ENCODE peak calls at places on chromosomes 6 and 20, in ten cellular contexts. One of them, this sample, is unnamed.

GRCh38 chr6:158991017-158991723 is 8.8 kb downstream of the RSPH3 start:
- DNase-seq in smooth muscle cell of the brain vasculature: no peak
- DNase-seq in activated gamma-delta T cell treated with Interleukin-2 at 50 U/mL for 16 hours: no peak
- DNase-seq in NCI-H510A: no peak
- DNase-seq in heart left ventricle: no peak
- DNase-seq in GM12865: peak
- DNase-seq in activated T-helper 2 cell treated with anti-CD3 and anti-CD28 coated beads, Interferon-gamma antibody, Interleukin-2, Interleukin-4, amounts not matched to agents 10 μg/mL and 5 μg/mL and 100 μg/mL, durations not matched to agents 14 hours and 24 hours and 36 hours: no peak
- DNase-seq in AG08396: no peak
- DNase-seq in GM23248: no peak
- DNase-seq in progenitor cell of endocrine pancreas: no peak
- DNase-seq in this sample: no peak

GRCh38 chr6:81769834-81770233 is 17.4 kb upstream of the TENT5A start:
- DNase-seq in smooth muscle cell of the brain vasculature: no peak
- DNase-seq in activated gamma-delta T cell treated with Interleukin-2 at 50 U/mL for 16 hours: no peak
- DNase-seq in NCI-H510A: no peak
- DNase-seq in heart left ventricle: no peak
- DNase-seq in GM12865: no peak
- DNase-seq in activated T-helper 2 cell treated with anti-CD3 and anti-CD28 coated beads, Interferon-gamma antibody, Interleukin-2, Interleukin-4, amounts not matched to agents 10 μg/mL and 5 μg/mL and 100 μg/mL, durations not matched to agents 14 hours and 24 hours and 36 hours: no peak
- DNase-seq in AG08396: no peak
- DNase-seq in GM23248: peak
- DNase-seq in progenitor cell of endocrine pancreas: no peak
- DNase-seq in this sample: no peak

GRCh38 chr20:35341366-35342028 is 49.3 kb upstream of the FAM83C start:
- DNase-seq in smooth muscle cell of the brain vasculature: no peak
- DNase-seq in activated gamma-delta T cell treated with Interleukin-2 at 50 U/mL for 16 hours: no peak
- DNase-seq in NCI-H510A: no peak
- DNase-seq in heart left ventricle: no peak
- DNase-seq in GM12865: no peak
- DNase-seq in activated T-helper 2 cell treated with anti-CD3 and anti-CD28 coated beads, Interferon-gamma antibody, Interleukin-2, Interleukin-4, amounts not matched to agents 10 μg/mL and 5 μg/mL and 100 μg/mL, durations not matched to agents 14 hours and 24 hours and 36 hours: no peak
- DNase-seq in AG08396: no peak
- DNase-seq in GM23248: peak
- DNase-seq in progenitor cell of endocrine pancreas: no peak
- DNase-seq in this sample: no peak

GRCh38 chr20:46708172-46708860 is 1.1 kb upstream of the SLC2A10 start:
- DNase-seq in smooth muscle cell of the brain vasculature: no peak
- DNase-seq in activated gamma-delta T cell treated with Interleukin-2 at 50 U/mL for 16 hours: no peak
- DNase-seq in NCI-H510A: no peak
- DNase-seq in heart left ventricle: no peak
- DNase-seq in GM12865: no peak
- DNase-seq in activated T-helper 2 cell treated with anti-CD3 and anti-CD28 coated beads, Interferon-gamma antibody, Interleukin-2, Interleukin-4, amounts not matched to agents 10 μg/mL and 5 μg/mL and 100 μg/mL, durations not matched to agents 14 hours and 24 hours and 36 hours: no peak
- DNase-seq in AG08396: no peak
- DNase-seq in GM23248: no peak
- DNase-seq in progenitor cell of endocrine pancreas: no peak
- DNase-seq in this sample: no peak

GRCh38 chr6:135084916-135085269 is 30.3 kb upstream of the HBS1L start:
- DNase-seq in smooth muscle cell of the brain vasculature: no peak
- DNase-seq in activated gamma-delta T cell treated with Interleukin-2 at 50 U/mL for 16 hours: no peak
- DNase-seq in NCI-H510A: no peak
- DNase-seq in heart left ventricle: no peak
- DNase-seq in GM12865: no peak
- DNase-seq in activated T-helper 2 cell treated with anti-CD3 and anti-CD28 coated beads, Interferon-gamma antibody, Interleukin-2, Interleukin-4, amounts not matched to agents 10 μg/mL and 5 μg/mL and 100 μg/mL, durations not matched to agents 14 hours and 24 hours and 36 hours: no peak
- DNase-seq in AG08396: no peak
- DNase-seq in GM23248: no peak
- DNase-seq in progenitor cell of endocrine pancreas: no peak
- DNase-seq in this sample: no peak

GRCh38 chr6:98921038-98921437 is 26.7 kb downstream of the FBXL4 start:
- DNase-seq in smooth muscle cell of the brain vasculature: no peak
- DNase-seq in activated gamma-delta T cell treated with Interleukin-2 at 50 U/mL for 16 hours: no peak
- DNase-seq in NCI-H510A: no peak
- DNase-seq in heart left ventricle: no peak
- DNase-seq in GM12865: peak
- DNase-seq in activated T-helper 2 cell treated with anti-CD3 and anti-CD28 coated beads, Interferon-gamma antibody, Interleukin-2, Interleukin-4, amounts not matched to agents 10 μg/mL and 5 μg/mL and 100 μg/mL, durations not matched to agents 14 hours and 24 hours and 36 hours: no peak
- DNase-seq in AG08396: no peak
- DNase-seq in GM23248: no peak
- DNase-seq in progenitor cell of endocrine pancreas: no peak
- DNase-seq in this sample: no peak

GRCh38 chr20:21125072-21125848 is 622 bp upstream of the KIZ start:
- DNase-seq in smooth muscle cell of the brain vasculature: peak
- DNase-seq in activated gamma-delta T cell treated with Interleukin-2 at 50 U/mL for 16 hours: no peak
- DNase-seq in NCI-H510A: peak
- DNase-seq in heart left ventricle: no peak
- DNase-seq in GM12865: no peak
- DNase-seq in activated T-helper 2 cell treated with anti-CD3 and anti-CD28 coated beads, Interferon-gamma antibody, Interleukin-2, Interleukin-4, amounts not matched to agents 10 μg/mL and 5 μg/mL and 100 μg/mL, durations not matched to agents 14 hours and 24 hours and 36 hours: no peak
- DNase-seq in AG08396: peak
- DNase-seq in GM23248: peak
- DNase-seq in progenitor cell of endocrine pancreas: peak
- DNase-seq in this sample: no peak

GRCh38 chr6:11065436-11066202 is 21.5 kb upstream of the ELOVL2 start:
- DNase-seq in smooth muscle cell of the brain vasculature: no peak
- DNase-seq in activated gamma-delta T cell treated with Interleukin-2 at 50 U/mL for 16 hours: no peak
- DNase-seq in NCI-H510A: no peak
- DNase-seq in heart left ventricle: no peak
- DNase-seq in GM12865: no peak
- DNase-seq in activated T-helper 2 cell treated with anti-CD3 and anti-CD28 coated beads, Interferon-gamma antibody, Interleukin-2, Interleukin-4, amounts not matched to agents 10 μg/mL and 5 μg/mL and 100 μg/mL, durations not matched to agents 14 hours and 24 hours and 36 hours: no peak
- DNase-seq in AG08396: no peak
- DNase-seq in GM23248: no peak
- DNase-seq in progenitor cell of endocrine pancreas: no peak
- DNase-seq in this sample: no peak

GRCh38 chr6:5214570-5215052 is 46.1 kb downstream of the LYRM4 start:
- DNase-seq in smooth muscle cell of the brain vasculature: no peak
- DNase-seq in activated gamma-delta T cell treated with Interleukin-2 at 50 U/mL for 16 hours: no peak
- DNase-seq in NCI-H510A: no peak
- DNase-seq in heart left ventricle: no peak
- DNase-seq in GM12865: peak
- DNase-seq in activated T-helper 2 cell treated with anti-CD3 and anti-CD28 coated beads, Interferon-gamma antibody, Interleukin-2, Interleukin-4, amounts not matched to agents 10 μg/mL and 5 μg/mL and 100 μg/mL, durations not matched to agents 14 hours and 24 hours and 36 hours: no peak
- DNase-seq in AG08396: peak
- DNase-seq in GM23248: peak
- DNase-seq in progenitor cell of endocrine pancreas: no peak
- DNase-seq in this sample: no peak

GRCh38 chr6:78829407-78829806 is 37.9 kb upstream of the IRAK1BP1 start:
- DNase-seq in smooth muscle cell of the brain vasculature: no peak
- DNase-seq in activated gamma-delta T cell treated with Interleukin-2 at 50 U/mL for 16 hours: no peak
- DNase-seq in NCI-H510A: no peak
- DNase-seq in heart left ventricle: no peak
- DNase-seq in GM12865: peak
- DNase-seq in activated T-helper 2 cell treated with anti-CD3 and anti-CD28 coated beads, Interferon-gamma antibody, Interleukin-2, Interleukin-4, amounts not matched to agents 10 μg/mL and 5 μg/mL and 100 μg/mL, durations not matched to agents 14 hours and 24 hours and 36 hours: no peak
- DNase-seq in AG08396: no peak
- DNase-seq in GM23248: no peak
- DNase-seq in progenitor cell of endocrine pancreas: no peak
- DNase-seq in this sample: no peak

GRCh38 chr6:53794073-53794719 is 609 bp upstream of the LRRC1 start:
- DNase-seq in smooth muscle cell of the brain vasculature: peak
- DNase-seq in activated gamma-delta T cell treated with Interleukin-2 at 50 U/mL for 16 hours: peak
- DNase-seq in NCI-H510A: peak
- DNase-seq in heart left ventricle: peak
- DNase-seq in GM12865: peak
- DNase-seq in activated T-helper 2 cell treated with anti-CD3 and anti-CD28 coated beads, Interferon-gamma antibody, Interleukin-2, Interleukin-4, amounts not matched to agents 10 μg/mL and 5 μg/mL and 100 μg/mL, durations not matched to agents 14 hours and 24 hours and 36 hours: no peak
- DNase-seq in AG08396: peak
- DNase-seq in GM23248: peak
- DNase-seq in progenitor cell of endocrine pancreas: peak
- DNase-seq in this sample: peak

GRCh38 chr6:32852844-32853540 is 512 bp downstream of the TAP1 start:
- DNase-seq in smooth muscle cell of the brain vasculature: no peak
- DNase-seq in activated gamma-delta T cell treated with Interleukin-2 at 50 U/mL for 16 hours: peak
- DNase-seq in NCI-H510A: no peak
- DNase-seq in heart left ventricle: peak
- DNase-seq in GM12865: peak
- DNase-seq in activated T-helper 2 cell treated with anti-CD3 and anti-CD28 coated beads, Interferon-gamma antibody, Interleukin-2, Interleukin-4, amounts not matched to agents 10 μg/mL and 5 μg/mL and 100 μg/mL, durations not matched to agents 14 hours and 24 hours and 36 hours: peak
- DNase-seq in AG08396: peak
- DNase-seq in GM23248: peak
- DNase-seq in progenitor cell of endocrine pancreas: no peak
- DNase-seq in this sample: peak

GRCh38 chr6:54574671-54575070 is 266.4 kb downstream of the TINAG start:
- DNase-seq in smooth muscle cell of the brain vasculature: no peak
- DNase-seq in activated gamma-delta T cell treated with Interleukin-2 at 50 U/mL for 16 hours: no peak
- DNase-seq in NCI-H510A: no peak
- DNase-seq in heart left ventricle: no peak
- DNase-seq in GM12865: no peak
- DNase-seq in activated T-helper 2 cell treated with anti-CD3 and anti-CD28 coated beads, Interferon-gamma antibody, Interleukin-2, Interleukin-4, amounts not matched to agents 10 μg/mL and 5 μg/mL and 100 μg/mL, durations not matched to agents 14 hours and 24 hours and 36 hours: no peak
- DNase-seq in AG08396: no peak
- DNase-seq in GM23248: no peak
- DNase-seq in progenitor cell of endocrine pancreas: no peak
- DNase-seq in this sample: no peak

GRCh38 chr20:19497064-19497463 is 261.0 kb upstream of the RIN2 start:
- DNase-seq in smooth muscle cell of the brain vasculature: no peak
- DNase-seq in activated gamma-delta T cell treated with Interleukin-2 at 50 U/mL for 16 hours: no peak
- DNase-seq in NCI-H510A: no peak
- DNase-seq in heart left ventricle: no peak
- DNase-seq in GM12865: no peak
- DNase-seq in activated T-helper 2 cell treated with anti-CD3 and anti-CD28 coated beads, Interferon-gamma antibody, Interleukin-2, Interleukin-4, amounts not matched to agents 10 μg/mL and 5 μg/mL and 100 μg/mL, durations not matched to agents 14 hours and 24 hours and 36 hours: no peak
- DNase-seq in AG08396: peak
- DNase-seq in GM23248: peak
- DNase-seq in progenitor cell of endocrine pancreas: no peak
- DNase-seq in this sample: no peak

GRCh38 chr6:47016236-47016635 is 25.9 kb downstream of the ADGRF1 start:
- DNase-seq in smooth muscle cell of the brain vasculature: no peak
- DNase-seq in activated gamma-delta T cell treated with Interleukin-2 at 50 U/mL for 16 hours: no peak
- DNase-seq in NCI-H510A: peak
- DNase-seq in heart left ventricle: no peak
- DNase-seq in GM12865: no peak
- DNase-seq in activated T-helper 2 cell treated with anti-CD3 and anti-CD28 coated beads, Interferon-gamma antibody, Interleukin-2, Interleukin-4, amounts not matched to agents 10 μg/mL and 5 μg/mL and 100 μg/mL, durations not matched to agents 14 hours and 24 hours and 36 hours: no peak
- DNase-seq in AG08396: no peak
- DNase-seq in GM23248: no peak
- DNase-seq in progenitor cell of endocrine pancreas: no peak
- DNase-seq in this sample: no peak

GRCh38 chr6:159172066-159172465 is 2.9 kb downstream of the FNDC1 start:
- DNase-seq in smooth muscle cell of the brain vasculature: no peak
- DNase-seq in activated gamma-delta T cell treated with Interleukin-2 at 50 U/mL for 16 hours: no peak
- DNase-seq in NCI-H510A: no peak
- DNase-seq in heart left ventricle: no peak
- DNase-seq in GM12865: no peak
- DNase-seq in activated T-helper 2 cell treated with anti-CD3 and anti-CD28 coated beads, Interferon-gamma antibody, Interleukin-2, Interleukin-4, amounts not matched to agents 10 μg/mL and 5 μg/mL and 100 μg/mL, durations not matched to agents 14 hours and 24 hours and 36 hours: no peak
- DNase-seq in AG08396: no peak
- DNase-seq in GM23248: peak
- DNase-seq in progenitor cell of endocrine pancreas: no peak
- DNase-seq in this sample: no peak